ENCODE peak calls at places on chromosomes 12 and 14, in five cellular contexts. T is IMR-90; R is CD8-positive, alpha-beta T cell; X is heart left ventricle; S is hepatocyte. K is an unnamed sample.

GRCh38 chr14:104875811-104876210 is 10.7 kb downstream of the CEP170B start:
- DNase-seq in S (no peak), R (no peak), T (no peak), X (peak), K (peak)

GRCh38 chr12:92539966-92540791 is 162.6 kb upstream of the PLEKHG7 start:
- DNase-seq in T (no peak), S (no peak), R (no peak), X (peak), K (peak)

GRCh38 chr14:99820702-99821331 is 27.6 kb downstream of the EML1 start:
- DNase-seq in S (no peak), X (no peak), T (no peak), R (no peak), K (no peak)

GRCh38 chr12:71710276-71711125 is 24.6 kb downstream of the TMEM19 start:
- DNase-seq in R (no peak), S (peak), T (peak), X (no peak), K (no peak)

GRCh38 chr12:33012226-33012625 is 115.6 kb upstream of the PKP2 start:
- DNase-seq in X (no peak), S (peak), T (no peak), R (no peak), K (no peak)

GRCh38 chr14:29906256-29906885 is 21.3 kb downstream of the PRKD1 start:
- DNase-seq in S (no peak), X (no peak), T (peak), R (no peak), K (no peak)

GRCh38 chr14:100359111-100359510 is 36.0 kb downstream of the SLC25A47 start:
- DNase-seq in X (no peak), S (no peak), R (no peak), T (no peak), K (no peak)

GRCh38 chr14:34997762-34998161 is 15.0 kb downstream of the SRP54 start:
- DNase-seq in T (no peak), X (no peak), R (no peak), S (no peak), K (no peak)

GRCh38 chr12:114853003-114853529 is 169.1 kb upstream of the TBX3 start:
- DNase-seq in X (no peak), S (no peak), R (no peak), T (peak), K (no peak)

GRCh38 chr12:62769076-62769619 is 165.8 kb downstream of the PPM1H start:
- DNase-seq in X (no peak), S (no peak), T (no peak), R (no peak), K (no peak)

GRCh38 chr14:51942971-51943370 is 46.4 kb upstream of the RTRAF start:
- DNase-seq in R (no peak), X (no peak), S (no peak), T (no peak), K (no peak)

GRCh38 chr12:62540354-62540753 is 73.7 kb downstream of the MON2 start:
- DNase-seq in X (no peak), R (no peak), T (no peak), S (no peak), K (no peak)

GRCh38 chr12:67710582-67710981 is 62.0 kb downstream of the DYRK2 start:
- DNase-seq in R (no peak), X (no peak), S (peak), T (peak), K (no peak)

GRCh38 chr14:56137842-56138241 is 19.6 kb downstream of the PELI2 start:
- DNase-seq in S (no peak), R (no peak), X (no peak), T (no peak), K (no peak)

GRCh38 chr12:112908548-112908947 is 1.8 kb downstream of the OAS1 start:
- DNase-seq in S (no peak), T (no peak), X (no peak), R (no peak), K (no peak)
- H3K4me3 ChIP-seq in S (no peak), T (no peak), X (peak), R (no peak), K (no peak)

GRCh38 chr12:121466800-121467637 is 67.1 kb downstream of the RNF34 start:
- DNase-seq in T (peak), X (peak), R (peak), S (peak), K (peak)
- H3K4me3 ChIP-seq in T (peak), X (peak), R (peak), S (peak), K (peak)

GRCh38 chr12:69529021-69529420 is 56.2 kb upstream of the CCT2 start:
- DNase-seq in T (no peak), X (no peak), R (no peak), S (no peak), K (no peak)

GRCh38 chr12:69534389-69534822 is 50.9 kb upstream of the CCT2 start:
- DNase-seq in R (no peak), X (peak), S (peak), T (peak), K (peak)
- H3K4me3 ChIP-seq in R (no peak), X (no peak), S (no peak), T (no peak), K (no peak)

DNA sequence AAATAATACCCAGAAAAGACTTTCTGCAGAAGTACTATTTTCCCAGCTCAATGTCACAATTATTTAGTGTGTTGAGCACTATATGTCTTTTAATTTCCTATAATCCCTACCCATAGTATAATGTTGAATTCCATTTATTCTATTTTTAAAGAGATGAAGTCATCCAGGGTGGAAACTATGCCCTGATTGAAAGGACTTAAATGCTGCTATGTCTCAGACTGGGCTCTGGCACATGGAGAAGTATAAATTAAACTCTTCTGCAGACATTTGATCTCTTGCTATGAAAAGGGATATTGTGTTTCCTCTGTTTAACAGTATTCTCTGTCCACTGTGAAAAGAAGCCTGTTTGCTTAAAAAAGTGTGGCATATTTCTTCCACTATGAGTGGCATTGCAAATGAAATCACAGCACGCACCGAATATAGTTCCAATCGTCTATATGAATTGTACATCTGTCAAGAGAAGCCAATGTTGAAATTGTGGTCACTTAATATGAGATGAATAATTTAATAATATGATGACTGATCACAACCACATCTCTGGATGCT is 192.3 kb downstream of the BCAT1 start:
- DNase-seq in R (no peak), S (no peak), T (peak), X (no peak), K (no peak)
- H3K4me3 ChIP-seq in R (no peak), S (no peak), T (no peak), X (no peak), K (no peak)

DNA sequence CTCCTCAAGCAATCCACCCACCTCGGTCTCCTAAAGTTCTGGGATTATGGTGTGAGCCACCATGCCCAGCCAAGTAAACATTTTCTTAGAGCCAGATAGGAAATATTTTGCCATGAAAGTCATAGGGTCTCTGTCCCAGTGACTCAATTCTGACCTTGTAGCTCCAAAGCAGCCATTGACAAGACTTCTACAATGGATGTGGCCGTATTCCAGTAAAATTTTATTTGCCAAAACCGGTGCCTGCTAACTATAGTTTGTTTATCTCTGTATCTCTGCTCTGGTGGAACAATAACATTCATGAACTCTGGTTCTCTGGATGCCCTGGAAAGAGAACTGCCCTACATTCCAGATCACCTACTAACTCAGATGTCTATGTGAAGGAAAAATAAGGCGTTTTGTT is 54.6 kb upstream of the USP44 start:
- DNase-seq in X (no peak), T (no peak), R (no peak), S (no peak), K (no peak)
- H3K4me3 ChIP-seq in X (no peak), T (no peak), R (no peak), S (no peak), K (no peak)

DNA sequence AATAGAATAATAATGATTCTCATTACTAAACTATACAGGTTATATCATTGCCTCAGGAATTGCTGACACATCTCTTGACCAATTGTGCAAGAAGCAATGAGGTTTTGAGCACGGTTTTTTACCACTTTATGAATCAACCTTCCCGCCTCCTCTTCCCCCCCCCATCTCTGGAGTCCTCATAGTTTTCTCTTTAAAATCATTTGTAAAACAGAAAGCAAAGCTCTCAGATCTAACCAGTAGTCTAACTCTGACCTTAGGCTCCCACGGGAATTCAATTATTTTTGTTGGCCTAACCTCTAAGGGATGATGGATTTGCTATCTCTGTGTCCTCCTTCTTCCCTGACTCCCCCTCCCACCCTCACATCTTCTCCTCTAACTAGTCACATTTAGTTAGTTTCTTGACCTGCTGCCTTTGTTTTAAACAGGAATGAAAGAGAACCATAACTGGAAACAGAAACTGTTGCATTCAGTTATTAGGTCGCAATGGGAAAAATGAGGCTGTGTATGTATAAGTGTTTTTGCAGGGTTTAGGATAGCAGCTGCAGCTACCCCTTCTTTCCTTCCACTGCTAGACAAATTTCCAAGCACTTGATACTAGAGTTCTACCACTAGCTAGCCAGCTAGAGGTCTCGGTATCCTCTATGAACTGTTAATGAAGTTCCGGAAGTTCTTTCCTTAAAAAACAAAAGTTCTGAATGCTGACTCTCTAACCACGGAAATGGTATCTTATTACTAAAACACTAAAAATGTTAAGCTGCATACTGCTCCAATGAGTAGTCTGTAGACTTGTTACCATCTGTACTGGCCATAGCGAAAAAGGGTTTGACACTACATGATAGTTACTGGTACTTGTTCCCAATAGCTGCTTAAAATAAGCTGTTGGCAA is 65.4 kb downstream of the TAOK3 start:
- DNase-seq in T (peak), S (no peak), R (no peak), X (no peak), K (no peak)
- H3K4me3 ChIP-seq in T (peak), S (no peak), R (no peak), X (peak), K (no peak)

GRCh38 chr12:14880890-14881453 is 4.7 kb downstream of the MGP start:
- DNase-seq in X (no peak), T (no peak), S (no peak), R (no peak), K (no peak)
- H3K4me3 ChIP-seq in X (no peak), T (no peak), S (no peak), R (no peak), K (no peak)